ENCODE peak calls at places on chromosome 21, in ten cellular contexts. One of them, this sample, is unnamed.

GRCh38 chr21:39867198-39867650 is at the start of gene PCP4:
- DNase-seq in effector memory CD8-positive, alpha-beta T cell: no peak
- DNase-seq in GM04503: no peak
- DNase-seq in HTR-8/SVneo: peak; percentile 22
- DNase-seq in stimulated activated CD4-positive, alpha-beta T cell treated with anti-CD3 and anti-CD28 coated beads, Interleukin-4, amount 100 ng/mL, for 24 hours: peak; percentile 8
- DNase-seq in activated naive CD4-positive, alpha-beta T cell: peak; percentile 3
- DNase-seq in GM19239: no peak
- DNase-seq in central memory CD4-positive, alpha-beta T cell: no peak
- DNase-seq in stromal cell of bone marrow: no peak
- DNase-seq in body of pancreas: peak; percentile 64
- DNase-seq in this sample: peak; percentile 26

GRCh38 chr21:35911412-35912191 is 148.7 kb downstream of the SETD4 start:
- DNase-seq in body of pancreas: no peak
- DNase-seq in GM19239: no peak
- DNase-seq in GM04503: no peak
- DNase-seq in stromal cell of bone marrow: no peak
- DNase-seq in effector memory CD8-positive, alpha-beta T cell: no peak
- DNase-seq in central memory CD4-positive, alpha-beta T cell: no peak
- DNase-seq in activated naive CD4-positive, alpha-beta T cell: no peak
- DNase-seq in HTR-8/SVneo: no peak
- DNase-seq in stimulated activated CD4-positive, alpha-beta T cell treated with anti-CD3 and anti-CD28 coated beads, Interleukin-4, amount 100 ng/mL, for 24 hours: no peak
- DNase-seq in this sample: no peak

GRCh38 chr21:42616366-42617340 is 36.8 kb upstream of the PDE9A start:
- DNase-seq in body of pancreas: no peak
- DNase-seq in stimulated activated CD4-positive, alpha-beta T cell treated with anti-CD3 and anti-CD28 coated beads, Interleukin-4, amount 100 ng/mL, for 24 hours: peak; percentile 30
- DNase-seq in activated naive CD4-positive, alpha-beta T cell: no peak
- DNase-seq in HTR-8/SVneo: no peak
- DNase-seq in effector memory CD8-positive, alpha-beta T cell: no peak
- DNase-seq in stromal cell of bone marrow: no peak
- DNase-seq in GM19239: no peak
- DNase-seq in central memory CD4-positive, alpha-beta T cell: peak; percentile 22
- DNase-seq in GM04503: no peak
- DNase-seq in this sample: no peak

GRCh38 chr21:38712076-38712475 is 93.7 kb upstream of the ETS2 start:
- DNase-seq in stimulated activated CD4-positive, alpha-beta T cell treated with anti-CD3 and anti-CD28 coated beads, Interleukin-4, amount 100 ng/mL, for 24 hours: no peak
- DNase-seq in central memory CD4-positive, alpha-beta T cell: no peak
- DNase-seq in body of pancreas: no peak
- DNase-seq in stromal cell of bone marrow: peak; percentile 40
- DNase-seq in GM19239: no peak
- DNase-seq in effector memory CD8-positive, alpha-beta T cell: no peak
- DNase-seq in activated naive CD4-positive, alpha-beta T cell: no peak
- DNase-seq in HTR-8/SVneo: peak; percentile 20
- DNase-seq in GM04503: no peak
- DNase-seq in this sample: no peak

GRCh38 chr21:42538479-42539275 is 25.0 kb downstream of the SLC37A1 start:
- DNase-seq in stimulated activated CD4-positive, alpha-beta T cell treated with anti-CD3 and anti-CD28 coated beads, Interleukin-4, amount 100 ng/mL, for 24 hours: no peak
- DNase-seq in body of pancreas: no peak
- DNase-seq in activated naive CD4-positive, alpha-beta T cell: no peak
- DNase-seq in GM04503: no peak
- DNase-seq in GM19239: no peak
- DNase-seq in effector memory CD8-positive, alpha-beta T cell: peak; percentile 21
- DNase-seq in central memory CD4-positive, alpha-beta T cell: no peak
- DNase-seq in stromal cell of bone marrow: no peak
- DNase-seq in HTR-8/SVneo: no peak
- DNase-seq in this sample: no peak

GRCh38 chr21:16709866-16710550 is 802.8 kb upstream of the CXADR start:
- DNase-seq in central memory CD4-positive, alpha-beta T cell: no peak
- DNase-seq in body of pancreas: no peak
- DNase-seq in effector memory CD8-positive, alpha-beta T cell: no peak
- DNase-seq in HTR-8/SVneo: no peak
- DNase-seq in activated naive CD4-positive, alpha-beta T cell: no peak
- DNase-seq in stimulated activated CD4-positive, alpha-beta T cell treated with anti-CD3 and anti-CD28 coated beads, Interleukin-4, amount 100 ng/mL, for 24 hours: no peak
- DNase-seq in GM04503: peak; percentile 40
- DNase-seq in stromal cell of bone marrow: peak; percentile 80
- DNase-seq in GM19239: no peak
- DNase-seq in this sample: no peak

GRCh38 chr21:43775795-43776430 is at the start of gene CSTB:
- DNase-seq in GM19239: peak; percentile 94
- DNase-seq in HTR-8/SVneo: peak; percentile 76
- DNase-seq in central memory CD4-positive, alpha-beta T cell: peak; percentile 75
- DNase-seq in effector memory CD8-positive, alpha-beta T cell: peak; percentile 77
- DNase-seq in activated naive CD4-positive, alpha-beta T cell: peak; percentile 86
- DNase-seq in body of pancreas: peak; percentile 74
- DNase-seq in stimulated activated CD4-positive, alpha-beta T cell treated with anti-CD3 and anti-CD28 coated beads, Interleukin-4, amount 100 ng/mL, for 24 hours: peak; percentile 85
- DNase-seq in GM04503: no peak
- DNase-seq in stromal cell of bone marrow: no peak
- DNase-seq in this sample: peak; percentile 76

GRCh38 chr21:41764558-41765392 is 2.1 kb downstream of the RIPK4 start:
- DNase-seq in body of pancreas: peak; percentile 57
- DNase-seq in GM04503: no peak
- DNase-seq in GM19239: no peak
- DNase-seq in HTR-8/SVneo: no peak
- DNase-seq in central memory CD4-positive, alpha-beta T cell: no peak
- DNase-seq in stromal cell of bone marrow: no peak
- DNase-seq in stimulated activated CD4-positive, alpha-beta T cell treated with anti-CD3 and anti-CD28 coated beads, Interleukin-4, amount 100 ng/mL, for 24 hours: no peak
- DNase-seq in activated naive CD4-positive, alpha-beta T cell: no peak
- DNase-seq in effector memory CD8-positive, alpha-beta T cell: no peak
- DNase-seq in this sample: no peak

GRCh38 chr21:41321211-41321907 is 4.8 kb downstream of the FAM3B start:
- DNase-seq in activated naive CD4-positive, alpha-beta T cell: peak; percentile 7
- DNase-seq in central memory CD4-positive, alpha-beta T cell: no peak
- DNase-seq in GM04503: no peak
- DNase-seq in HTR-8/SVneo: no peak
- DNase-seq in body of pancreas: no peak
- DNase-seq in GM19239: no peak
- DNase-seq in stimulated activated CD4-positive, alpha-beta T cell treated with anti-CD3 and anti-CD28 coated beads, Interleukin-4, amount 100 ng/mL, for 24 hours: no peak
- DNase-seq in effector memory CD8-positive, alpha-beta T cell: no peak
- DNase-seq in stromal cell of bone marrow: no peak
- DNase-seq in this sample: no peak

GRCh38 chr21:42737969-42738590 is 84.7 kb downstream of the PDE9A start:
- DNase-seq in activated naive CD4-positive, alpha-beta T cell: peak; percentile 21
- DNase-seq in GM19239: no peak
- DNase-seq in central memory CD4-positive, alpha-beta T cell: peak; percentile 52
- DNase-seq in stromal cell of bone marrow: no peak
- DNase-seq in body of pancreas: no peak
- DNase-seq in effector memory CD8-positive, alpha-beta T cell: no peak
- DNase-seq in stimulated activated CD4-positive, alpha-beta T cell treated with anti-CD3 and anti-CD28 coated beads, Interleukin-4, amount 100 ng/mL, for 24 hours: peak; percentile 38
- DNase-seq in HTR-8/SVneo: no peak
- DNase-seq in GM04503: no peak
- DNase-seq in this sample: no peak

GRCh38 chr21:36705679-36706481 is 7.0 kb downstream of the SIM2 start:
- DNase-seq in stimulated activated CD4-positive, alpha-beta T cell treated with anti-CD3 and anti-CD28 coated beads, Interleukin-4, amount 100 ng/mL, for 24 hours: no peak
- DNase-seq in activated naive CD4-positive, alpha-beta T cell: no peak
- DNase-seq in central memory CD4-positive, alpha-beta T cell: no peak
- DNase-seq in HTR-8/SVneo: no peak
- DNase-seq in GM19239: no peak
- DNase-seq in effector memory CD8-positive, alpha-beta T cell: no peak
- DNase-seq in stromal cell of bone marrow: no peak
- DNase-seq in GM04503: no peak
- DNase-seq in body of pancreas: no peak
- DNase-seq in this sample: no peak

GRCh38 chr21:44854664-44855446 is 18.6 kb downstream of the PTTG1IP start:
- DNase-seq in central memory CD4-positive, alpha-beta T cell: no peak
- DNase-seq in stromal cell of bone marrow: no peak
- DNase-seq in HTR-8/SVneo: no peak
- DNase-seq in body of pancreas: no peak
- DNase-seq in GM04503: no peak
- DNase-seq in GM19239: no peak
- DNase-seq in effector memory CD8-positive, alpha-beta T cell: no peak
- DNase-seq in activated naive CD4-positive, alpha-beta T cell: peak; percentile 38
- DNase-seq in stimulated activated CD4-positive, alpha-beta T cell treated with anti-CD3 and anti-CD28 coated beads, Interleukin-4, amount 100 ng/mL, for 24 hours: no peak
- DNase-seq in this sample: no peak

GRCh38 chr21:34702341-34702807 is 33.6 kb downstream of the CLIC6 start:
- DNase-seq in effector memory CD8-positive, alpha-beta T cell: no peak
- DNase-seq in GM04503: peak; percentile 92
- DNase-seq in activated naive CD4-positive, alpha-beta T cell: no peak
- DNase-seq in stromal cell of bone marrow: peak; percentile 68
- DNase-seq in GM19239: no peak
- DNase-seq in central memory CD4-positive, alpha-beta T cell: no peak
- DNase-seq in stimulated activated CD4-positive, alpha-beta T cell treated with anti-CD3 and anti-CD28 coated beads, Interleukin-4, amount 100 ng/mL, for 24 hours: no peak
- DNase-seq in HTR-8/SVneo: peak; percentile 51
- DNase-seq in body of pancreas: no peak
- DNase-seq in this sample: no peak

GRCh38 chr21:46191257-46191685 is 7.0 kb upstream of the SPATC1L start:
- DNase-seq in HTR-8/SVneo: peak; percentile 28
- DNase-seq in stromal cell of bone marrow: peak; percentile 81
- DNase-seq in effector memory CD8-positive, alpha-beta T cell: no peak
- DNase-seq in GM04503: peak; percentile 37
- DNase-seq in GM19239: no peak
- DNase-seq in body of pancreas: no peak
- DNase-seq in central memory CD4-positive, alpha-beta T cell: no peak
- DNase-seq in activated naive CD4-positive, alpha-beta T cell: no peak
- DNase-seq in stimulated activated CD4-positive, alpha-beta T cell treated with anti-CD3 and anti-CD28 coated beads, Interleukin-4, amount 100 ng/mL, for 24 hours: no peak
- DNase-seq in this sample: peak; percentile 23